ENCODE peak calls at places on chromosomes 1 and 21, in ten cellular contexts. P is GM12892; N is stimulated activated CD4-positive, alpha-beta T cell treated with anti-CD3 and anti-CD28 coated beads, Interleukin-1b, Interleukin-23, amount 100 ng/mL, for 48 hours; U is progenitor cell of endocrine pancreas; Y is brain microvascular endothelial cell; S is T-helper 22 cell; G is osteocyte; F is Calu3; L is activated naive CD4-positive, alpha-beta T cell treated with Interleukin-2 at 50 U/mL for 16 hours; Z is colonic mucosa. T is an unnamed sample.

GRCh38 chr1:6412896-6413295 is 6.8 kb downstream of the HES2 start:
- DNase-seq in P (no peak), N (no peak), U (no peak), Y (no peak), S (no peak), G (no peak), F (no peak), L (no peak), Z (no peak), T (no peak)

GRCh38 chr21:39046236-39046911 is 136.9 kb downstream of the PSMG1 start:
- DNase-seq in P (no peak), N (no peak), U (no peak), Y (no peak), S (no peak), G (peak), F (no peak), L (no peak), Z (peak), T (no peak)

GRCh38 chr21:34630536-34631143 is 15.7 kb upstream of the RCAN1 start:
- DNase-seq in P (no peak), N (no peak), U (no peak), Y (peak), S (no peak), G (no peak), F (peak), L (peak), Z (peak), T (peak)

GRCh38 chr1:245710961-245711903 is 556.4 kb downstream of the KIF26B start:
- DNase-seq in P (no peak), N (no peak), U (no peak), Y (no peak), S (no peak), G (no peak), F (no peak), L (no peak), Z (no peak), T (no peak)

GRCh38 chr1:202579806-202580205 is 130.4 kb downstream of the SYT2 start:
- DNase-seq in P (no peak), N (no peak), U (no peak), Y (peak), S (no peak), G (no peak), F (no peak), L (no peak), Z (no peak), T (no peak)

GRCh38 chr1:224644553-224645154 is 28.5 kb downstream of the CNIH3 start:
- DNase-seq in P (peak), N (peak), U (peak), Y (peak), S (peak), G (no peak), F (peak), L (peak), Z (peak), T (peak)

GRCh38 chr21:20647603-20648002 is 350.6 kb upstream of the NCAM2 start:
- DNase-seq in P (no peak), N (no peak), U (no peak), Y (no peak), S (no peak), G (no peak), F (no peak), L (no peak), Z (no peak), T (no peak)

GRCh38 chr1:47433453-47434050 is 4.3 kb upstream of the FOXD2 start:
- DNase-seq in P (no peak), N (no peak), U (no peak), Y (no peak), S (no peak), G (no peak), F (no peak), L (no peak), Z (peak), T (no peak)

GRCh38 chr1:215744419-215744818 is 177.3 kb downstream of the KCTD3 start:
- DNase-seq in P (no peak), N (no peak), U (no peak), Y (no peak), S (no peak), G (no peak), F (no peak), L (no peak), Z (no peak), T (no peak)

GRCh38 chr21:38129711-38130110 is 127.1 kb upstream of the KCNJ15 start:
- DNase-seq in P (no peak), N (no peak), U (no peak), Y (no peak), S (no peak), G (no peak), F (no peak), L (no peak), Z (no peak), T (no peak)

GRCh38 chr1:115828101-115829022 is 12.6 kb downstream of the NHLH2 start:
- DNase-seq in P (no peak), N (peak), U (peak), Y (peak), S (no peak), G (no peak), F (no peak), L (no peak), Z (peak), T (no peak)

GRCh38 chr1:172482044-172482443 is 38.2 kb upstream of the PIGC start:
- DNase-seq in P (no peak), N (no peak), U (no peak), Y (no peak), S (no peak), G (no peak), F (no peak), L (no peak), Z (no peak), T (no peak)

GRCh38 chr1:217425528-217425927 is 205.4 kb downstream of the GPATCH2 start:
- DNase-seq in P (no peak), N (no peak), U (no peak), Y (no peak), S (no peak), G (no peak), F (no peak), L (no peak), Z (no peak), T (no peak)

GRCh38 chr1:180170569-180170968 is 15.9 kb downstream of the QSOX1 start:
- DNase-seq in P (no peak), N (no peak), U (no peak), Y (no peak), S (no peak), G (no peak), F (peak), L (no peak), Z (peak), T (no peak)

GRCh38 chr1:194755241-194755953 is 1569.0 kb upstream of the B3GALT2 start:
- DNase-seq in P (no peak), N (no peak), U (no peak), Y (no peak), S (no peak), G (no peak), F (no peak), L (no peak), Z (no peak), T (peak)

GRCh38 chr1:229757226-229757625 is 131.2 kb downstream of the URB2 start:
- DNase-seq in P (no peak), N (no peak), U (no peak), Y (no peak), S (no peak), G (no peak), F (no peak), L (no peak), Z (no peak), T (no peak)

GRCh38 chr21:17250651-17251294 is 262.1 kb upstream of the CXADR start:
- DNase-seq in P (no peak), N (no peak), U (no peak), Y (peak), S (no peak), G (no peak), F (no peak), L (no peak), Z (no peak), T (no peak)

GRCh38 chr1:1732381-1732780 is 8.2 kb upstream of the CDK11A start:
- DNase-seq in P (no peak), N (no peak), U (no peak), Y (no peak), S (no peak), G (peak), F (no peak), L (no peak), Z (no peak), T (no peak)

GRCh38 chr1:90550616-90551406 is 166.3 kb downstream of the BARHL2 start:
- DNase-seq in P (no peak), N (no peak), U (no peak), Y (no peak), S (no peak), G (no peak), F (no peak), L (no peak), Z (no peak), T (no peak)

GRCh38 chr1:23478896-23479790 is 4.8 kb downstream of the ASAP3 start:
- DNase-seq in P (no peak), N (no peak), U (no peak), Y (peak), S (no peak), G (no peak), F (peak), L (no peak), Z (peak), T (no peak)

GRCh38 chr1:165580931-165581871 is 37.4 kb downstream of the LRRC52 start:
- DNase-seq in P (no peak), N (no peak), U (no peak), Y (no peak), S (no peak), G (no peak), F (no peak), L (no peak), Z (no peak), T (no peak)

GRCh38 chr1:21012937-21013336 is 163.8 kb downstream of the EIF4G3 start:
- DNase-seq in P (no peak), N (no peak), U (no peak), Y (no peak), S (no peak), G (no peak), F (no peak), L (no peak), Z (no peak), T (no peak)

GRCh38 chr21:34039678-34040382 is 33.5 kb upstream of the MRPS6 start:
- DNase-seq in P (no peak), N (no peak), U (no peak), Y (no peak), S (no peak), G (no peak), F (no peak), L (no peak), Z (no peak), T (no peak)

GRCh38 chr1:22105611-22106207 is 37.2 kb downstream of the WNT4 start:
- DNase-seq in P (no peak), N (peak), U (no peak), Y (peak), S (no peak), G (no peak), F (peak), L (no peak), Z (peak), T (peak)

GRCh38 chr1:168767885-168768584 is 39.0 kb upstream of the DPT start:
- DNase-seq in P (no peak), N (no peak), U (no peak), Y (peak), S (no peak), G (no peak), F (no peak), L (no peak), Z (no peak), T (no peak)

GRCh38 chr1:39507230-39507928 is 15.9 kb downstream of the BMP8A start:
- DNase-seq in P (no peak), N (no peak), U (no peak), Y (no peak), S (no peak), G (no peak), F (no peak), L (no peak), Z (no peak), T (peak)

GRCh38 chr1:66546045-66546810 is 12.3 kb downstream of the SGIP1 start:
- DNase-seq in P (no peak), N (no peak), U (no peak), Y (no peak), S (no peak), G (no peak), F (no peak), L (no peak), Z (no peak), T (no peak)

GRCh38 chr1:172827841-172828240 is 168.9 kb downstream of the FASLG start:
- DNase-seq in P (no peak), N (no peak), U (no peak), Y (no peak), S (no peak), G (no peak), F (no peak), L (no peak), Z (no peak), T (no peak)

GRCh38 chr1:1841575-1841991 is 49.3 kb downstream of the GNB1 start:
- DNase-seq in P (no peak), N (no peak), U (no peak), Y (no peak), S (no peak), G (no peak), F (no peak), L (no peak), Z (no peak), T (no peak)

GRCh38 chr1:172499636-172500141 is 33.3 kb upstream of the SUCO start:
- DNase-seq in P (no peak), N (peak), U (no peak), Y (peak), S (no peak), G (no peak), F (peak), L (no peak), Z (peak), T (no peak)

GRCh38 chr1:56644941-56645662 is at the start of gene PRKAA2:
- DNase-seq in P (peak), N (no peak), U (peak), Y (no peak), S (no peak), G (peak), F (peak), L (no peak), Z (peak), T (peak)

GRCh38 chr1:234597894-234598293 is 12.1 kb downstream of the IRF2BP2 start:
- DNase-seq in P (no peak), N (peak), U (no peak), Y (peak), S (no peak), G (no peak), F (peak), L (peak), Z (peak), T (peak)

GRCh38 chr1:89213347-89213746 is 14.6 kb upstream of the GBP4 start:
- DNase-seq in P (no peak), N (no peak), U (no peak), Y (no peak), S (no peak), G (no peak), F (no peak), L (no peak), Z (no peak), T (no peak)

GRCh38 chr1:53617382-53618217 is 121.4 kb downstream of the GLIS1 start:
- DNase-seq in P (no peak), N (no peak), U (no peak), Y (no peak), S (no peak), G (peak), F (no peak), L (no peak), Z (no peak), T (no peak)

GRCh38 chr1:81424816-81425215 is 375.9 kb upstream of the ADGRL2 start:
- DNase-seq in P (no peak), N (no peak), U (no peak), Y (no peak), S (no peak), G (no peak), F (no peak), L (no peak), Z (no peak), T (no peak)

GRCh38 chr1:104018922-104019674 is 269.4 kb downstream of the AMY1C start:
- DNase-seq in P (no peak), N (no peak), U (no peak), Y (no peak), S (no peak), G (no peak), F (no peak), L (no peak), Z (no peak), T (no peak)

GRCh38 chr1:39842726-39843305 is 40.5 kb downstream of the TRIT1 start:
- DNase-seq in P (no peak), N (no peak), U (no peak), Y (no peak), S (no peak), G (no peak), F (no peak), L (no peak), Z (no peak), T (no peak)

GRCh38 chr1:18009729-18010075 is 97.9 kb upstream of the IGSF21 start:
- DNase-seq in P (no peak), N (no peak), U (no peak), Y (no peak), S (no peak), G (no peak), F (no peak), L (no peak), Z (no peak), T (no peak)

GRCh38 chr1:186055846-186056245 is 319.2 kb downstream of the TPR start:
- DNase-seq in P (no peak), N (no peak), U (no peak), Y (no peak), S (no peak), G (no peak), F (no peak), L (no peak), Z (no peak), T (no peak)

GRCh38 chr1:58709540-58709939 is 9.7 kb upstream of the MYSM1 start:
- DNase-seq in P (no peak), N (no peak), U (no peak), Y (no peak), S (no peak), G (no peak), F (no peak), L (no peak), Z (no peak), T (no peak)